ENCODE peak calls at places on chromosomes 5 and 9, in nine cellular contexts. U is heart right ventricle; H is effector memory CD4-positive, alpha-beta T cell; E is suprapubic skin; N is sigmoid colon; G is DND-41; S is transverse colon; P is pancreas; L is body of pancreas. A is an unnamed sample. For H3K27me3 and H3K36me3, the result is how much of the 10 kb centered on the place peaks cover.

GRCh38 chr5:172194985-172195774 is 1.2 kb downstream of the EFCAB9 start:
- DNase-seq in U (no peak), H (no peak), E (no peak), N (no peak), G (no peak), S (no peak), P (no peak), L (no peak), A (no peak)

GRCh38 chr5:137858223-137858916 is 9.3 kb upstream of the MYOT start:
- DNase-seq in U (no peak), H (no peak), E (no peak), N (no peak), G (no peak), S (no peak), P (no peak), L (no peak), A (peak)

GRCh38 chr5:158422653-158423505 is 563.9 kb upstream of the CLINT1 start:
- DNase-seq in U (no peak), H (no peak), E (no peak), N (no peak), G (no peak), S (no peak), P (no peak), L (no peak), A (no peak)

GRCh38 chr9:127102176-127102575 is 20.3 kb downstream of the ANGPTL2 start:
- DNase-seq in U (no peak), H (no peak), E (no peak), N (no peak), G (no peak), S (no peak), P (no peak), L (no peak), A (no peak)

GRCh38 chr5:154611341-154611767 is 133.3 kb upstream of the HAND1 start:
- DNase-seq in U (no peak), H (no peak), E (no peak), N (no peak), G (no peak), S (no peak), P (no peak), L (no peak), A (no peak)

GRCh38 chr5:128637031-128637430 is 99.0 kb upstream of the FBN2 start:
- DNase-seq in U (no peak), H (no peak), E (no peak), N (no peak), G (no peak), S (no peak), P (no peak), L (no peak), A (no peak)

GRCh38 chr5:181100121-181101015 is 30.6 kb downstream of the OR2V1 start:
- DNase-seq in U (no peak), H (no peak), E (no peak), N (no peak), G (no peak), S (no peak), P (no peak), L (no peak), A (no peak)

GRCh38 chr9:130994546-130995398 is 14.2 kb upstream of the LAMC3 start:
- DNase-seq in U (no peak), H (no peak), E (no peak), N (no peak), G (no peak), S (no peak), P (no peak), L (no peak), A (no peak)

GRCh38 chr5:65163698-65164097 is 318.0 kb downstream of the ADAMTS6 start:
- DNase-seq in U (no peak), H (no peak), E (no peak), N (no peak), G (no peak), S (no peak), P (no peak), L (no peak), A (no peak)

DNA sequence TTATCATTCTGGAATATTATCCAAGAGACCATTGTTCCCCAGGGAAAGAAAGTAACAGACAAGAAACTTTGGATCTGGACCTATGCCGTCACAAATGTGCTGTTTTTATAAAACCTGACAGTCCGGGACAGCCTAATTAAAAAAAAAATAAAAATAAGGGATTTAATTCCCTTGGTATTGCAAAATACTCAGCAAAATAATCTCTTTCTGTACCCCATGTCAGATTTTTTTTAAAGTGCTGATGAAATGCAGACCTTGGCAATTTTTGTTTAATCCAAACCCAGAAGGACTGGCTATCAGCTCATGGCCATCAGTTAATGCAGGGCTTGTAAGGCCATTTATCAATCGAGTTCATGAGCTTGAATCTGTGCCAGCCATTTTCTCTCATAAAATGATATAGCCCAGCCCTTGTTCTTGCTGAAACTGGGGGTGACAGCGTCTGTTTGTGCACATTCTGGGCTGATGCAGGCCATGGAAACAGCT is 162.7 kb upstream of the S1PR3 start:
- DNase-seq in U (no peak), H (no peak), E (no peak), N (no peak), G (no peak), S (no peak), P (no peak), L (no peak), A (no peak)
- H3K27me3 ChIP-seq in U (half or more), H (under half), E (under half), N (under half), G (under half), S (under half), P (under half), L (under half), A (under half)

GRCh38 chr5:136174021-136174659 is 18.8 kb downstream of the SMIM32 start:
- DNase-seq in U (no peak), H (no peak), E (no peak), N (no peak), G (no peak), S (no peak), P (no peak), L (no peak), A (no peak)
- H3K36me3 ChIP-seq in U (half or more), H (under half), E (under half), N (under half), G (under half), S (under half), P (under half), L (under half), A (under half)

GRCh38 chr9:124852829-124853531 is at the start of gene WDR38:
- DNase-seq in U (peak), H (peak), E (no peak), N (peak), G (peak), S (peak), P (peak), L (peak), A (peak)
- H3K27ac ChIP-seq in U (peak), H (peak), E (no peak), N (peak), G (peak), S (peak), P (no peak), L (no peak), A (peak)

GRCh38 chr5:73419414-73420390 is 28.9 kb downstream of the FOXD1 start:
- DNase-seq in U (no peak), H (no peak), E (no peak), N (no peak), G (no peak), S (no peak), P (no peak), L (peak), A (no peak)

GRCh38 chr5:73426034-73426433 is 22.5 kb downstream of the FOXD1 start:
- DNase-seq in U (no peak), H (no peak), E (no peak), N (no peak), G (no peak), S (no peak), P (no peak), L (no peak), A (no peak)

GRCh38 chr5:73424489-73425102 is 24.0 kb downstream of the FOXD1 start:
- DNase-seq in U (no peak), H (no peak), E (no peak), N (no peak), G (no peak), S (no peak), P (no peak), L (no peak), A (no peak)

GRCh38 chr5:73418244-73418691 is 30.3 kb downstream of the FOXD1 start:
- DNase-seq in U (no peak), H (no peak), E (no peak), N (no peak), G (no peak), S (no peak), P (no peak), L (no peak), A (no peak)

GRCh38 chr5:73422164-73422563 is 26.4 kb downstream of the FOXD1 start:
- DNase-seq in U (no peak), H (no peak), E (no peak), N (no peak), G (no peak), S (no peak), P (no peak), L (no peak), A (no peak)
- H3K27me3 ChIP-seq in U (half or more), H (under half), E (half or more), N (half or more), G (under half), S (half or more), P (under half), L (under half), A (half or more)

DNA sequence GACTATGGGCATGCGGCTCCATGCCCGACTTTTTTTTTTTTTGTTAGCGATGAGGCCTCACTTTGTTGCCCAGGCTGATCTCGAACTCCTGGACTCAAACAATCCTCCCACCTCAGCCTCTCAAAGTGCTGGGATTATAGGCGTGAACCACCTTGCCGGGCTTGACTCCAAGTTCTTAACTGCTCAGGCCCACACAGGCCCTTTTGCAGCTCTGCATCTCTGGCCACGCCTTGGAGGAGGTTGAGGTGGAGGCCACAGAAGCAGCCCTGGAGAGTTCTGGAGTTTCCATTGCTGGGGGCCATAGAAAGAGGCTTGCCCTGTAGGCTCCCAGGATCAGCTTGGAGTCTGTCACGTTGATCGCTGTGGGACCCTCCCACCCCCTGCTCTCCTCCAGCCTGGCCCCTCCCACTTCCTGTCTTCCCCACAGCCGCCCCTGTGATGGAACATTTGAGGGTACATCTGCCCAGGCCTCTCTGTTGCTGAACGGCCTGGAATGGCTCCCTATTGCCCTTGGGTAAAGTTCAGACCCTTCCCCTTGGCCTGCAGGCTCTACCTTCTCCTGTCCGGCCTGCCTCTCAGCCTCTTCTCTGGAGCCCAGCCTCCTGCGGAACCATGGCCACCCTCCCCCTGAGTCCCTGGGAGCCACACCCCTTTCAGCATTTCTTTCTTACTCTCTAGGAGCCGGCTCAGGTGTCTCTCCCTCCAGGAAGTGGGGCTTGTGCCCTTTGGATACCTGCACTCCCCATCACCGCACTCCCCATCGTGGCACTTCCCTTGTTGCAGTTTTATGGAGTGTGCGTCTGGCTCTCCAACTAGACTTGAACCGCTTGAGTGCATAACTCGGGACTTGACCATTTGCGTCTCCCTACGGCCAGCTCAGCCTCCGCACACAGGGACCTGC is 30.4 kb upstream of the IER5L start:
- DNase-seq in U (no peak), H (no peak), E (no peak), N (no peak), G (peak), S (no peak), P (no peak), L (no peak), A (peak)
- H3K36me3 ChIP-seq in U (under half), H (under half), E (under half), N (under half), G (under half), S (under half), P (under half), L (under half), A (under half)

DNA sequence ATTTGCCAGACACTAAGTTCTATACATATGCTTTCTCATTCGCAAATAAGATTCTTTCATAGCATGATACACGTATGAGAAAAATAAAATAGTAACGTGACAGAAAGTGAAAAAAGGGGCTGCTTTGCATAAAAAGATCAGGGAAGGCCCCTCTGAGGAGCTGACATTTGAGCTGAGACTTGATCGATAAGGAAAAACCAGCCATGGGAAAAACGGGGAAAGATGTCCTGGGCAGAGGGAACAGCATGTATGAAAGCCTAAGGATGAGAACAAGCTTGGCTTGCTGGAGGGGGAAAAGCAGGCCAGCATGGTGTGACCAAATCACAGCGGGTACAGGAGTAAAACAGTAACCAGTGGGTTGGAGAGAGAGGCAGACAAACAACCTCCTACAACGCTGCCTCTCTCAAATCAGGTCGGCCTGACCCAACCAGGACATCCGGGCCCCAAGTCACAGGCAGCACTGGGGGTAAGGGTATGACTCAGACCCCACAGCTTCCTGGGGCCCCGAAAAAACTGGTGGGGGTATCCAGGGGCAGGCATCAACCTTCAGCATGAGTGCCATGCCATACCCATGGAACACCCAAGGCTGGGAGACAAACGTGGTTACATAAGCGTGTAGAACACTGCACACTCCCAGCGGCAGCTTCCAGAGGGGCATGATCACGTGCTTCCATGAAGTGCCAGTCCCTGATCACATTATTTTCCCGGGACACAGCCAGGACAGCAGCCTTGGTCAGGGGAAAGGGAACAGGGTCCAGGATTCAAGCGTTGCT is 2.2 kb downstream of the TNIP1 start:
- DNase-seq in U (no peak), H (peak), E (no peak), N (no peak), G (no peak), S (peak), P (no peak), L (peak), A (peak)
- H3K27ac ChIP-seq in U (peak), H (peak), E (no peak), N (no peak), G (no peak), S (peak), P (peak), L (peak), A (peak)

GRCh38 chr9:129185402-129185801 is 7.3 kb upstream of the IER5L start:
- DNase-seq in U (no peak), H (no peak), E (no peak), N (no peak), G (no peak), S (no peak), P (no peak), L (no peak), A (no peak)

GRCh38 chr9:129182625-129183494 is 4.8 kb upstream of the IER5L start:
- DNase-seq in U (peak), H (no peak), E (no peak), N (no peak), G (no peak), S (peak), P (no peak), L (peak), A (no peak)

GRCh38 chr9:129182122-129182521 is 4.1 kb upstream of the IER5L start:
- DNase-seq in U (no peak), H (no peak), E (no peak), N (no peak), G (no peak), S (no peak), P (no peak), L (peak), A (no peak)

GRCh38 chr9:129184743-129185142 is 6.7 kb upstream of the IER5L start:
- DNase-seq in U (no peak), H (no peak), E (no peak), N (no peak), G (no peak), S (no peak), P (no peak), L (no peak), A (no peak)

GRCh38 chr9:129183495-129184308 is 5.6 kb upstream of the IER5L start:
- DNase-seq in U (no peak), H (no peak), E (no peak), N (no peak), G (no peak), S (peak), P (no peak), L (no peak), A (no peak)
- H3K27me3 ChIP-seq in U (under half), H (under half), E (under half), N (under half), G (under half), S (under half), P (under half), L (under half), A (under half)

GRCh38 chr5:177482359-177482795 is 8.9 kb upstream of the DBN1 start:
- DNase-seq in U (no peak), H (no peak), E (no peak), N (no peak), G (no peak), S (no peak), P (no peak), L (no peak), A (no peak)
- H3K36me3 ChIP-seq in U (under half), H (under half), E (under half), N (under half), G (under half), S (under half), P (under half), L (under half), A (under half)

A was measured in CD4-positive, CD25-positive, alpha-beta regulatory T cell.